ENCODE peak calls at places on chromosomes 1 and 21, in nine cellular contexts. O, Y, B, W, M, X, T, C and D are unnamed samples.

GRCh38 chr1:70840260-70840953 is 207.2 kb downstream of the PTGER3 start:
- DNase-seq in Y (no peak), X (no peak), T (no peak), B (no peak), M (no peak), W (no peak), O (no peak), C (no peak), D (peak)

GRCh38 chr1:187689137-187689536 is 860.4 kb downstream of the PLA2G4A start:
- DNase-seq in O (no peak), T (no peak), M (no peak), C (no peak), B (no peak), X (no peak), Y (no peak), W (peak), D (peak)

GRCh38 chr1:185215911-185216310 is 58.9 kb downstream of the SWT1 start:
- DNase-seq in B (no peak), Y (no peak), X (no peak), C (no peak), W (no peak), O (no peak), T (no peak), M (no peak), D (no peak)

GRCh38 chr1:230972855-230973271 is 5.8 kb downstream of the TTC13 start:
- DNase-seq in Y (no peak), X (no peak), C (peak), W (no peak), M (no peak), T (no peak), B (no peak), O (no peak), D (no peak)

GRCh38 chr1:231702321-231702720 is 75.7 kb downstream of the DISC1 start:
- DNase-seq in X (no peak), M (no peak), Y (no peak), T (no peak), W (no peak), B (no peak), C (no peak), O (no peak), D (no peak)

GRCh38 chr1:44707959-44708831 is 22.8 kb downstream of the RNU5D-1 start:
- DNase-seq in Y (peak), W (no peak), T (no peak), C (no peak), O (peak), M (no peak), B (no peak), X (no peak), D (peak)

GRCh38 chr1:213649373-213649772 is 338.4 kb upstream of the PROX1 start:
- DNase-seq in Y (no peak), X (no peak), B (no peak), T (peak), C (no peak), O (no peak), M (peak), W (no peak), D (peak)

GRCh38 chr1:179016694-179017382 is 8.9 kb upstream of the FAM20B start:
- DNase-seq in M (peak), Y (peak), O (peak), W (peak), C (no peak), X (no peak), T (peak), B (peak), D (peak)

GRCh38 chr1:18480315-18481189 is at the start of gene KLHDC7A:
- DNase-seq in M (no peak), X (no peak), Y (no peak), B (peak), W (no peak), C (no peak), T (no peak), O (no peak), D (peak)

GRCh38 chr1:10634075-10634427 is 159.3 kb downstream of the PEX14 start:
- DNase-seq in X (no peak), C (no peak), T (no peak), M (no peak), B (no peak), W (no peak), Y (no peak), O (no peak), D (no peak)

GRCh38 chr1:12454406-12455391 is 163.3 kb downstream of the DHRS3 start:
- DNase-seq in B (no peak), M (peak), O (no peak), C (no peak), W (no peak), T (no peak), Y (peak), X (no peak), D (peak)

GRCh38 chr1:11749203-11749689 is 12.7 kb upstream of the C1orf167 start:
- DNase-seq in Y (peak), C (no peak), B (no peak), T (peak), O (peak), M (peak), W (no peak), X (peak), D (peak)

GRCh38 chr1:235262539-235262938 is 65.4 kb downstream of the ARID4B start:
- DNase-seq in B (no peak), Y (no peak), C (no peak), M (no peak), X (no peak), T (no peak), O (no peak), W (no peak), D (no peak)

GRCh38 chr1:83931658-83932253 is 67.2 kb downstream of the TTLL7 start:
- DNase-seq in W (no peak), Y (no peak), B (no peak), T (peak), M (peak), X (no peak), O (peak), C (no peak), D (peak)

GRCh38 chr1:30372792-30373433 is 350.5 kb downstream of the MATN1 start:
- DNase-seq in W (no peak), C (no peak), Y (no peak), B (no peak), X (no peak), T (no peak), O (no peak), M (no peak), D (peak)

GRCh38 chr21:42725416-42725930 is 72.1 kb downstream of the PDE9A start:
- DNase-seq in Y (no peak), O (no peak), M (no peak), B (no peak), W (no peak), X (no peak), T (no peak), C (no peak), D (no peak)

GRCh38 chr1:205435904-205436573 is 14.2 kb upstream of the LEMD1 start:
- DNase-seq in W (no peak), Y (no peak), O (no peak), T (peak), B (no peak), X (no peak), M (no peak), C (no peak), D (peak)

GRCh38 chr1:39116868-39117728 is 87.4 kb upstream of the MACF1 start:
- DNase-seq in M (no peak), O (peak), X (no peak), T (peak), Y (no peak), B (no peak), C (no peak), W (no peak), D (no peak)

GRCh38 chr1:204366759-204367158 is 7.0 kb upstream of the PLEKHA6 start:
- DNase-seq in O (no peak), Y (no peak), T (peak), X (peak), W (no peak), B (no peak), M (no peak), C (no peak), D (peak)

GRCh38 chr1:41153750-41154274 is 88.3 kb downstream of the SCMH1 start:
- DNase-seq in W (no peak), M (no peak), B (no peak), Y (no peak), C (no peak), O (no peak), X (no peak), T (no peak), D (no peak)

GRCh38 chr1:22930235-22930912 is 42.3 kb downstream of the LACTBL1 start:
- DNase-seq in M (no peak), T (no peak), O (peak), W (no peak), Y (peak), X (peak), B (no peak), C (no peak), D (peak)

GRCh38 chr21:34545079-34545884 is 33.3 kb upstream of the KCNE1 start:
- DNase-seq in T (peak), M (no peak), C (no peak), B (peak), W (no peak), Y (no peak), X (no peak), O (peak), D (peak)

GRCh38 chr1:109823543-109824348 is 60.0 kb upstream of the EPS8L3 start:
- DNase-seq in M (no peak), O (no peak), W (no peak), X (no peak), C (no peak), T (no peak), Y (peak), B (no peak), D (no peak)

GRCh38 chr1:241600496-241600901 is 39.7 kb downstream of the CHML start:
- DNase-seq in X (no peak), B (no peak), O (no peak), M (no peak), Y (no peak), W (no peak), C (no peak), T (no peak), D (no peak)

GRCh38 chr1:172390620-172391491 is 29.6 kb upstream of the C1orf105 start:
- DNase-seq in Y (peak), C (no peak), X (no peak), W (no peak), O (no peak), T (no peak), B (peak), M (no peak), D (no peak)

GRCh38 chr1:153697873-153698647 is 19.6 kb downstream of the NPR1 start:
- DNase-seq in O (no peak), B (no peak), C (no peak), X (peak), M (no peak), T (peak), Y (peak), W (peak), D (peak)

GRCh38 chr1:47507921-47508894 is 70.4 kb downstream of the FOXD2 start:
- DNase-seq in B (no peak), W (no peak), X (peak), M (no peak), O (no peak), T (peak), C (no peak), Y (peak), D (peak)

GRCh38 chr1:234779160-234779538 is 169.2 kb upstream of the IRF2BP2 start:
- DNase-seq in X (no peak), O (no peak), B (no peak), Y (no peak), W (no peak), C (no peak), M (no peak), T (no peak), D (no peak)

GRCh38 chr21:45535341-45536081 is 6.7 kb downstream of the SLC19A1 start:
- DNase-seq in W (no peak), Y (no peak), C (no peak), X (peak), T (no peak), M (no peak), B (peak), O (no peak), D (no peak)

GRCh38 chr1:166972827-166973226 is 2.5 kb downstream of the ILDR2 start:
- DNase-seq in C (no peak), W (no peak), O (no peak), M (peak), X (no peak), B (no peak), T (peak), Y (no peak), D (no peak)

GRCh38 chr1:14363707-14364413 is 234.6 kb upstream of the KAZN start:
- DNase-seq in T (no peak), C (no peak), O (no peak), M (no peak), B (no peak), W (no peak), Y (no peak), X (no peak), D (no peak)

GRCh38 chr1:149962736-149963135 is 26.1 kb upstream of the MTMR11 start:
- DNase-seq in W (no peak), M (no peak), O (no peak), T (no peak), X (no peak), B (no peak), C (no peak), Y (no peak), D (no peak)

GRCh38 chr1:16618719-16619118 is 5.4 kb upstream of the NBPF1 start:
- DNase-seq in M (no peak), B (no peak), T (no peak), X (peak), W (no peak), C (no peak), O (no peak), Y (peak), D (no peak)

GRCh38 chr1:38586993-38587646 is 272.5 kb downstream of the RRAGC start:
- DNase-seq in M (no peak), B (no peak), Y (no peak), T (no peak), O (peak), W (peak), C (peak), X (peak), D (no peak)

GRCh38 chr1:8477199-8477982 is 159.5 kb downstream of the SLC45A1 start:
- DNase-seq in C (no peak), X (no peak), T (no peak), Y (no peak), M (no peak), O (no peak), W (no peak), B (no peak), D (no peak)

GRCh38 chr1:194028002-194028401 is 841.6 kb upstream of the B3GALT2 start:
- DNase-seq in O (no peak), Y (no peak), T (no peak), C (no peak), X (no peak), B (no peak), W (no peak), M (no peak), D (no peak)

GRCh38 chr1:168437821-168438220 is 106.0 kb downstream of the XCL2 start:
- DNase-seq in M (no peak), C (no peak), W (no peak), B (no peak), O (no peak), T (no peak), X (no peak), Y (no peak), D (no peak)